ENCODE peak calls at places on chromosome 5, in nine cellular contexts. M is heart right ventricle; P is fibroblast of the aortic adventitia; J is GM13976; F is AG10803; Z is GM12864; C is endothelial cell; I is CD8-positive, alpha-beta T cell; N is bronchial epithelial cell. S is an unnamed sample.

GRCh38 chr5:54462281-54462680 is 6.8 kb downstream of the HSPB3 start:
- DNase-seq in M (no peak), P (no peak), J (no peak), F (no peak), Z (no peak), C (no peak), I (no peak), N (no peak), S (no peak)

GRCh38 chr5:139091439-139092156 is 106.6 kb downstream of the SIL1 start:
- DNase-seq in M (no peak), P (peak; percentile 61), J (no peak), F (peak; percentile 27), Z (no peak), C (no peak), I (no peak), N (no peak), S (peak; percentile 18)

GRCh38 chr5:171869956-171870355 is 84.3 kb downstream of the SMIM23 start:
- DNase-seq in M (no peak), P (no peak), J (no peak), F (no peak), Z (no peak), C (no peak), I (no peak), N (no peak), S (no peak)

GRCh38 chr5:132526290-132526973 is 16.9 kb downstream of the IL5 start:
- DNase-seq in M (peak; percentile 9), P (peak; percentile 64), J (peak; percentile 50), F (peak; percentile 41), Z (no peak), C (peak; percentile 64), I (peak; percentile 24), N (peak; percentile 53), S (peak; percentile 83)

GRCh38 chr5:41418220-41419031 is 92.0 kb downstream of the PLCXD3 start:
- DNase-seq in M (no peak), P (peak; percentile 67), J (no peak), F (peak; percentile 47), Z (no peak), C (no peak), I (no peak), N (no peak), S (peak; percentile 9)

GRCh38 chr5:150377964-150378694 is 20.6 kb downstream of the TCOF1 start:
- DNase-seq in M (no peak), P (peak; percentile 85), J (no peak), F (peak; percentile 98), Z (no peak), C (no peak), I (no peak), N (peak; percentile 46), S (no peak)

GRCh38 chr5:137389042-137389441 is 110.1 kb downstream of the SPOCK1 start:
- DNase-seq in M (no peak), P (no peak), J (no peak), F (no peak), Z (no peak), C (no peak), I (no peak), N (no peak), S (no peak)

GRCh38 chr5:88666761-88667186 is 216.2 kb downstream of the MEF2C start:
- DNase-seq in M (no peak), P (peak; percentile 33), J (no peak), F (no peak), Z (no peak), C (no peak), I (no peak), N (no peak), S (no peak)

GRCh38 chr5:38940230-38940858 is 94.5 kb downstream of the OSMR start:
- DNase-seq in M (no peak), P (no peak), J (no peak), F (no peak), Z (no peak), C (no peak), I (no peak), N (no peak), S (no peak)

GRCh38 chr5:148186248-148187003 is 16.4 kb upstream of the SPINK6 start:
- DNase-seq in M (no peak), P (peak; percentile 40), J (no peak), F (peak; percentile 19), Z (no peak), C (no peak), I (no peak), N (peak; percentile 99), S (peak; percentile 94)

GRCh38 chr5:51657340-51658240 is 274.3 kb downstream of the ISL1 start:
- DNase-seq in M (no peak), P (no peak), J (no peak), F (no peak), Z (no peak), C (no peak), I (no peak), N (no peak), S (peak; percentile 52)

GRCh38 chr5:36614657-36615308 is 8.4 kb downstream of the SLC1A3 start:
- DNase-seq in M (no peak), P (no peak), J (no peak), F (no peak), Z (no peak), C (no peak), I (no peak), N (no peak), S (peak; percentile 9)

GRCh38 chr5:2165203-2165602 is 282.5 kb upstream of the IRX4 start:
- DNase-seq in M (no peak), P (no peak), J (no peak), F (no peak), Z (no peak), C (no peak), I (no peak), N (no peak), S (no peak)

GRCh38 chr5:168076561-168076991 is 214.9 kb upstream of the WWC1 start:
- DNase-seq in M (peak; percentile 35), P (peak; percentile 14), J (no peak), F (peak; percentile 96), Z (no peak), C (peak; percentile 42), I (no peak), N (no peak), S (peak; percentile 39)

GRCh38 chr5:75623846-75624245 is 12.6 kb downstream of the ANKDD1B start:
- DNase-seq in M (no peak), P (peak; percentile 41), J (no peak), F (peak; percentile 17), Z (no peak), C (no peak), I (no peak), N (peak; percentile 70), S (no peak)

GRCh38 chr5:11906495-11906894 is 2.2 kb upstream of the CTNND2 start:
- DNase-seq in M (no peak), P (no peak), J (no peak), F (no peak), Z (no peak), C (no peak), I (no peak), N (no peak), S (no peak)
- TF ChIP-seq CTCF in M (no peak), P (no peak), J (no peak), F (no peak), Z (no peak), C (no peak), I (no peak), N (no peak), S (no peak)

DNA sequence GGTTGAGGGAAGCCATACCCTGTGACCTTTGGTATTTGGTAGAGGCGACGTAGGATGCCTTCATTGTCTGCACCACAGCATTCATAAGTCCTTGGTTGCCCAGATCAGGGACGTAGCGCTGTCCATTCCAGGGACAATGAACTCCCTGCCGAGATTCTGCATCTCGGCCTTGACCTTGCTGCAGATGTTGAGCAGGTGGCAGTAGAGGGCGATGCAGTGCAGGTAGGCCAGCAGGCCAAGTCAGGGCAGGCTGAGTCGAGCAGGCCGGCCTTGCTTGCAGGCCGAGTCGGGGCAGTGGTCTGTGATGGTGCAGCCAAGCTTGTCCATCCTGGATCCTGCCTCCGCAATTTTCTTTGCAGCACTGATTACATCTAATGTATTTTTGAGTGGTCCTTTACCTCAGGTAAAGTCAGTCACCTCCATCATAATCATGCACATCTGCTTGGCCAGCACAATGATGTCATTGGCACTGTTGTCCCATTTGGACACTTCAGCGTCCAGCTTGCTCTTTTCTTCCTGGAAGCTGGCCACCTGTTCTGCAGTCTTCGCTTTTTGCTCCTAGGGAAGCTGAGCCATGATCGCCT is 93.4 kb upstream of the CCDC112 start:
- DNase-seq in M (no peak), P (no peak), J (no peak), F (no peak), Z (no peak), C (peak; percentile 22), I (no peak), N (no peak), S (peak; percentile 23)
- TF ChIP-seq CTCF in M (no peak), P (no peak), J (peak; percentile 32), F (no peak), Z (no peak), C (no peak), I (no peak), N (peak; percentile 61), S (peak; percentile 19)

DNA sequence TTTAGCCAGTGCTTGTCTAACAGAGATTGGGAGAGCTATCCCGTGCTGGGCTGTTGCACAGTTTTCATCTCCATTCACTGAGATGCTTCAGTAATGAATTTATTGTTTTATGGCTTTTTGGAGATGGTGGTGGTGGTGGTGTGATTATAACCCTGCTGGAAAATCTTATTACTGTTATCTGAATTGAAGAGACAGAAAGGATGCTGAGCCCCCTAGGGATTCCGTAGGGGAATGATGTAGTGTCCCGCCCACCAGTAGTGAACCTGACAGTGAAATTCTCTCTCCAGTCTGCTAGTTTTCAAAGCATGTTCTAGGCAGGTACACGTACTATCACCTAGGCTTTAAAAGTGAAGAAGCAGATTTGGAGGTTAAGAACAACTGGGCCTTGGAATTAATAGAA is 1.9 kb downstream of the RAI14 start:
- DNase-seq in M (no peak), P (peak; percentile 36), J (peak; percentile 22), F (peak; percentile 44), Z (no peak), C (no peak), I (no peak), N (no peak), S (peak; percentile 4)
- TF ChIP-seq CTCF in M (no peak), P (peak; percentile 11), J (no peak), F (peak; percentile 8), Z (no peak), C (no peak), I (no peak), N (no peak), S (no peak)

GRCh38 chr5:128399111-128399510 is 138.9 kb downstream of the FBN2 start:
- DNase-seq in M (no peak), P (no peak), J (no peak), F (no peak), Z (no peak), C (no peak), I (no peak), N (no peak), S (no peak)

GRCh38 chr5:128403350-128403749 is 134.7 kb downstream of the FBN2 start:
- DNase-seq in M (no peak), P (no peak), J (no peak), F (no peak), Z (no peak), C (no peak), I (no peak), N (peak; percentile 47), S (no peak)

GRCh38 chr5:128405159-128405558 is 132.9 kb downstream of the FBN2 start:
- DNase-seq in M (no peak), P (no peak), J (no peak), F (no peak), Z (no peak), C (no peak), I (no peak), N (peak; percentile 34), S (no peak)

GRCh38 chr5:128406863-128407262 is 131.2 kb downstream of the FBN2 start:
- DNase-seq in M (no peak), P (peak; percentile 14), J (no peak), F (no peak), Z (no peak), C (no peak), I (no peak), N (no peak), S (no peak)

GRCh38 chr5:128402506-128402905 is 135.5 kb downstream of the FBN2 start:
- DNase-seq in M (no peak), P (no peak), J (no peak), F (no peak), Z (no peak), C (no peak), I (no peak), N (no peak), S (no peak)
- TF ChIP-seq CTCF in M (no peak), P (no peak), J (no peak), F (no peak), Z (no peak), C (no peak), I (no peak), N (no peak), S (no peak)

S was measured in MCF 10A.